ENCODE peak calls at places on chromosomes 16 and 17, in ten cellular contexts. T is Peyer's patch, G is esophagus squamous epithelium, Y is stomach, E is IMR-90, F is GM12892, L is lower leg skin, U is body of pancreas, C is ovary, I is transverse colon. B is an unnamed sample.
A peak's percentile ranks its signal among the peaks of the same experiment; 100 is the strongest.

GRCh38 chr16:85254921-85255320 is 142.6 kb upstream of the CIBAR2 start:
- DNase-seq in T (no peak), G (no peak), Y (no peak), E (no peak), F (no peak), L (no peak), U (no peak), C (no peak), I (no peak), B (no peak)

GRCh38 chr17:31308372-31308905 is 5.4 kb downstream of the EVI2B start:
- DNase-seq in T (no peak), G (no peak), Y (no peak), E (no peak), F (no peak), L (no peak), U (no peak), C (no peak), I (no peak), B (no peak)

GRCh38 chr17:18191967-18192366 is 8.3 kb downstream of the ALKBH5 start:
- DNase-seq in T (no peak), G (no peak), Y (no peak), E (no peak), F (no peak), L (no peak), U (no peak), C (no peak), I (no peak), B (no peak)

GRCh38 chr16:13883881-13884280 is 36.1 kb upstream of the ERCC4 start:
- DNase-seq in T (no peak), G (no peak), Y (no peak), E (no peak), F (no peak), L (no peak), U (no peak), C (no peak), I (no peak), B (no peak)

GRCh38 chr16:68478526-68479249 is 30.4 kb upstream of the SMPD3 start:
- DNase-seq in T (no peak), G (no peak), Y (no peak), E (no peak), F (no peak), L (no peak), U (no peak), C (no peak), I (no peak), B (no peak)

GRCh38 chr17:41024702-41025101 is 2.3 kb downstream of the KRTAP1-5 start:
- DNase-seq in T (no peak), G (no peak), Y (no peak), E (peak; percentile 14), F (no peak), L (no peak), U (no peak), C (no peak), I (no peak), B (no peak)

GRCh38 chr17:45050680-45051059 is 762 bp downstream of the DCAKD start:
- DNase-seq in T (no peak), G (no peak), Y (no peak), E (peak; percentile 28), F (no peak), L (no peak), U (no peak), C (no peak), I (peak; percentile 33), B (no peak)

GRCh38 chr17:19010729-19011505 is 6.4 kb upstream of the FAM83G start:
- DNase-seq in T (no peak), G (no peak), Y (peak; percentile 50), E (no peak), F (no peak), L (no peak), U (no peak), C (no peak), I (peak; percentile 81), B (no peak)

GRCh38 chr17:76725580-76726230 is 701 bp downstream of the JMJD6 start:
- DNase-seq in T (peak; percentile 90), G (no peak), Y (peak; percentile 73), E (peak; percentile 40), F (peak; percentile 61), L (peak; percentile 96), U (peak; percentile 92), C (peak; percentile 70), I (peak; percentile 85), B (no peak)

GRCh38 chr17:76727745-76728456 is 1.3 kb downstream of the METTL23 start:
- DNase-seq in T (peak; percentile 51), G (no peak), Y (no peak), E (no peak), F (no peak), L (peak; percentile 85), U (no peak), C (no peak), I (peak; percentile 28), B (no peak)

GRCh38 chr17:76723812-76724211 is 2.6 kb downstream of the JMJD6 start:
- DNase-seq in T (no peak), G (no peak), Y (no peak), E (no peak), F (no peak), L (peak; percentile 75), U (no peak), C (no peak), I (no peak), B (no peak)

GRCh38 chr17:76726231-76726765 is at the start of gene JMJD6:
- DNase-seq in T (peak; percentile 98), G (peak; percentile 75), Y (peak; percentile 97), E (peak; percentile 95), F (peak; percentile 91), L (peak; percentile 99), U (peak; percentile 98), C (peak; percentile 96), I (peak; percentile 98), B (peak; percentile 90)

DNA sequence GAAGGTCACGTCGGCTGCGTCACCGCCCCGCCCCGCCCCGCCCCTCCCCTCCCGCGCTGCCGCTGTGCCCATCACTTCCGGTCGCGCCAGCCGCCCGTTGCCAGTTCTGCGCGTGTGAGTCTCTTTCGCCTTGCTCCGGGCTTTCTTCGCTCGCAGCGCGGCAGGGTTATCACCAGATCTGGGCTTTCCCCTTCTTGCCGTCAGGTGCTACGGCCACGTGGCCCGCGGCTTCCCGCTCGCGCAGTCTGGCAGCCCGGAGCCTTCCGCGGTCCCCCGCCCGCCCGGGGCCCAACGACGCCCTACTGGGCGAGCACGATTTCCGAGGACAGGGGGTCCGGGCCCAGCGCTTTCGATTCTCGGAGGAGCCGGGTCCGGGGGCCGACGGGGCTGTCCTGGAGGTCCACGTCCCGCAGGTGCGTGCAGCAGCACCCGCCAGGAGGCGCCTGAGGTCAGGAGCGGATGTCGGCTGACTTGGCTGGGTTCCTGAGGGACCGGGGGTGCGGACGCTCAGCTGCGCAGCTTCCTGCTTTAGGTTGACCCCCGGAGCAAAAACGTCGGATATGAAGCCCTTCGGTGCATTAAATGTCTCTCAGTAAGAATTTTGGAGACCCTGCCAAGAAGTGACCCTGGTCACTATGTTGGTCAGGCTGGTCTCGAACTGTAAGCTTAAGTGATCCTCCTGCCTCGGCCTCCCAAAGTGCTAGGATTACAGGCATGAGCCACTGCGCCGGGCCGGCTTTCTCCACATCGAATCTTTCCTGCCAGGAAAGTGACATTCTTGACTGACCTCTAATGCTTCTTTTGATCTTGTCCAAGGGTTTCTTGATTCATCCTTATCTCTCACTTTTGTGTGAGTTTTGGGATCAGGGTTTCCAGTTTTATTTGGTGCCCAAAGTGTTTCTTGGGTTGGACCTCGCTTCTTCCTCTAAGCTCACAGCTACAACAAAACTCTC is at the start of gene METTL23:
- DNase-seq in T (peak; percentile 95), G (no peak), Y (peak; percentile 88), E (peak; percentile 77), F (peak; percentile 75), L (peak; percentile 97), U (peak; percentile 87), C (peak; percentile 90), I (peak; percentile 90), B (no peak)
- TF ChIP-seq POLR2A in T (no peak), G (no peak), Y (no peak), E (peak; percentile 93), F (peak; percentile 76), L (peak; percentile 78), U (no peak), C (peak; percentile 65), I (no peak), B (peak; percentile 75)

GRCh38 chr17:80574496-80574895 is 29.9 kb downstream of the RPTOR start:
- DNase-seq in T (no peak), G (no peak), Y (no peak), E (no peak), F (no peak), L (peak; percentile 34), U (no peak), C (no peak), I (no peak), B (no peak)

GRCh38 chr17:80569936-80570335 is 25.3 kb downstream of the RPTOR start:
- DNase-seq in T (no peak), G (no peak), Y (no peak), E (no peak), F (no peak), L (peak; percentile 80), U (no peak), C (no peak), I (no peak), B (no peak)

GRCh38 chr17:80577876-80578275 is 33.2 kb downstream of the RPTOR start:
- DNase-seq in T (no peak), G (no peak), Y (no peak), E (no peak), F (no peak), L (peak; percentile 36), U (no peak), C (no peak), I (no peak), B (no peak)

GRCh38 chr17:80575057-80575875 is 30.6 kb downstream of the RPTOR start:
- DNase-seq in T (peak; percentile 95), G (peak; percentile 17), Y (peak; percentile 84), E (peak; percentile 89), F (peak; percentile 49), L (peak; percentile 95), U (peak; percentile 85), C (peak; percentile 53), I (peak; percentile 91), B (peak; percentile 90)
- TF ChIP-seq POLR2A in T (no peak), G (no peak), Y (no peak), E (peak; percentile 69), F (no peak), L (no peak), U (no peak), C (no peak), I (no peak), B (no peak)

GRCh38 chr17:68034452-68034776 is 1.1 kb upstream of the KPNA2 start:
- DNase-seq in T (no peak), G (no peak), Y (no peak), E (no peak), F (no peak), L (no peak), U (no peak), C (no peak), I (no peak), B (no peak)

GRCh38 chr17:68033636-68034451 is 1.7 kb upstream of the KPNA2 start:
- DNase-seq in T (no peak), G (no peak), Y (no peak), E (peak; percentile 65), F (no peak), L (peak; percentile 54), U (no peak), C (no peak), I (no peak), B (peak; percentile 63)

GRCh38 chr17:68035131-68035522 is 408 bp upstream of the KPNA2 start:
- DNase-seq in T (peak; percentile 97), G (peak; percentile 80), Y (peak; percentile 94), E (no peak), F (peak; percentile 78), L (peak; percentile 98), U (peak; percentile 96), C (peak; percentile 89), I (peak; percentile 95), B (peak; percentile 82)

GRCh38 chr17:68036304-68037147 is 991 bp downstream of the KPNA2 start:
- DNase-seq in T (no peak), G (no peak), Y (no peak), E (peak; percentile 59), F (no peak), L (no peak), U (no peak), C (no peak), I (no peak), B (no peak)

DNA sequence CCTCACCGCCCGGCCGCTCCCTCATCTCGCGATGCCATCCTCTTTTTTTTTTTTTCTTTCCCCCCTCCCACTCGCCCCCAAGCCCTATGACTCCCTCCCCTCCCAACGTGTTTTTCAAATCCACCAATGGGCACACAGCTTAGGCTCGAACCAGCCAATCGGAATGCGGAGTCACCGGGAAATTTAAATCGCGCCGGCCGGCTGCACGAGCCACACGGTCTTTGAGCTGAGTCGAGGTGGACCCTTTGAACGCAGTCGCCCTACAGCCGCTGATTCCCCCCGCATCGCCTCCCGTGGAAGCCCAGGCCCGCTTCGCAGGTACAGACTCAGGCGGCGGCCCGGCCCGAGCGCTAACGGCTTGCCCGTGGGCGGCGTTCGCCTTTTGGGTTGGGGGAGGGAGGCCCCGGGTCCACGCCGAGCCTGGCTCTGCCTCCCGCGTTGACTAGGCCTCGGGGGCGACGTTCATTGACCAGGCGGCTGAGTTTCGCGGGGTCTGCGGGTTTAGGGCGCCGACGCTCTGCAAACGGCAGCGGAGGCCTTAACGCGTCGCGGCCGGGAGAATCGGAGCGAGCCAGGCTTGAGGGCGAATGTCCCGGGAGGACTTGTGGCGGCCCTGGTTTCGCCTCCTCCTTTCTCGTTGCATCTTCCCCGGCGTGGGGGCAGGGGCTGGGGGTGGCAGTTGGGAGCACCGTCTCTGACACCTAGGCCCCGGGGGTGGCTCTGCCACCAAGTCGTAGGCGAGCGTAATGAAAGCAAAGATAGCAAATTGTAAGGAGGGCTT is at the start of gene KPNA2:
- DNase-seq in T (peak; percentile 96), G (peak; percentile 80), Y (peak; percentile 90), E (peak; percentile 98), F (peak; percentile 89), L (peak; percentile 98), U (peak; percentile 96), C (peak; percentile 94), I (peak; percentile 94), B (peak; percentile 93)
- TF ChIP-seq POLR2A in T (peak; percentile 38), G (peak; percentile 74), Y (no peak), E (peak; percentile 95), F (peak; percentile 92), L (no peak), U (no peak), C (peak; percentile 37), I (peak; percentile 64), B (peak; percentile 91)

DNA sequence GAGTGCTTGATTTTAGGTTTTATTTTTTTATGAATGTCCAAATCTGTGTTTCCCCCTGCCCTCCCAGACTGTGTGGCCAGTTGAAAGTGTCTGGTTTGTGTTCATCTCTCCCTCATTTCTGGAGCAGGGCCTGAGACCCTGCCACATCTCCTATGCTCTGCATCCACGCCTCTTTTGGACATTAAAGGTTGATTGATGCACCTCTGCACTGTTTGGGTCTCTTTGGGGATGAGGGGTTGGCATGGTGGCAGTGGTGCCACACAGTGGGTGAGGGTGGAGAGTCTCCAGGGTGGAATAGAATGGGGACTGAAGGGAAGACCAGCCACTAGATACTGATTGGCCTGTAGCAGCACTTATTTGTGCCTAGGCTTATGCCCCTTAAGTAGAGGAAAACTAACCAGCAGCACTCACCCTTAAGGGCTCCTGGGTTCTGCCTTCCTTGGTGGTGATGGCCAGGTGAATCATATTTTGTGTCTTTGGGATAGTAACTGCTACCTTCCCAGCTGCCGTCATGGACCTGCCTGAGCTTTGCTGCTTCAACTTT is 7.9 kb downstream of the DYNLL2 start:
- DNase-seq in T (no peak), G (no peak), Y (no peak), E (no peak), F (no peak), L (no peak), U (no peak), C (no peak), I (no peak), B (no peak)
- TF ChIP-seq POLR2A in T (no peak), G (no peak), Y (no peak), E (no peak), F (no peak), L (no peak), U (no peak), C (no peak), I (no peak), B (no peak)

B was measured in H54.